ENCODE peak calls at places on chromosomes 16 and 17, in four cellular contexts. A, E, K and L are unnamed samples.

GRCh38 chr16:2769100-2769529 is 8.0 kb downstream of the ELOB start:
- DNase-seq in A (no peak), E (no peak), K (no peak), L (no peak)

GRCh38 chr17:82884341-82884871 is 44.6 kb upstream of the ZNF750 start:
- DNase-seq in A (peak), E (no peak), K (no peak), L (no peak)

GRCh38 chr16:90043526-90043925 is 24.3 kb upstream of the DBNDD1 start:
- DNase-seq in A (no peak), E (no peak), K (no peak), L (no peak)

GRCh38 chr17:13160790-13161189 is 143.0 kb upstream of the ELAC2 start:
- DNase-seq in A (no peak), E (no peak), K (no peak), L (no peak)

GRCh38 chr16:57621521-57622268 is 6.7 kb upstream of the ADGRG1 start:
- DNase-seq in A (no peak), E (no peak), K (no peak), L (no peak)

GRCh38 chr17:49817993-49818392 is 29.5 kb downstream of the KAT7 start:
- DNase-seq in A (no peak), E (no peak), K (no peak), L (no peak)

GRCh38 chr16:12095275-12096161 is 119.0 kb downstream of the SNX29 start:
- DNase-seq in A (peak), E (peak), K (peak), L (no peak)

GRCh38 chr16:84281077-84281476 is 13.6 kb upstream of the WFDC1 start:
- DNase-seq in A (peak), E (no peak), K (no peak), L (no peak)

GRCh38 chr17:79678091-79678731 is 52.5 kb upstream of the ENPP7 start:
- DNase-seq in A (no peak), E (no peak), K (no peak), L (no peak)

GRCh38 chr17:61259360-61259759 is 140.3 kb upstream of the TBX2 start:
- DNase-seq in A (no peak), E (no peak), K (no peak), L (no peak)

GRCh38 chr17:57370051-57370581 is 113.8 kb downstream of the MSI2 start:
- DNase-seq in A (peak), E (peak), K (no peak), L (no peak)

GRCh38 chr17:49357516-49357915 is 4.5 kb downstream of the ZNF652 start:
- DNase-seq in A (no peak), E (no peak), K (no peak), L (no peak)

GRCh38 chr17:41500131-41500911 is 5.1 kb downstream of the KRT13 start:
- DNase-seq in A (peak), E (no peak), K (no peak), L (no peak)

GRCh38 chr16:77002644-77003043 is 188.3 kb upstream of the MON1B start:
- DNase-seq in A (no peak), E (no peak), K (no peak), L (no peak)

GRCh38 chr17:79699386-79700036 is 31.2 kb upstream of the ENPP7 start:
- DNase-seq in A (no peak), E (no peak), K (no peak), L (no peak)

GRCh38 chr17:43515641-43516040 is 30.5 kb downstream of the ETV4 start:
- DNase-seq in A (no peak), E (no peak), K (no peak), L (no peak)

GRCh38 chr17:32695864-32696263 is 181.1 kb downstream of the MYO1D start:
- DNase-seq in A (no peak), E (no peak), K (no peak), L (no peak)

GRCh38 chr17:44198721-44199552 is 747 bp downstream of the ATXN7L3 start:
- DNase-seq in A (peak), E (no peak), K (no peak), L (no peak)

GRCh38 chr17:57442914-57443571 is 186.7 kb downstream of the MSI2 start:
- DNase-seq in A (no peak), E (no peak), K (no peak), L (no peak)

GRCh38 chr17:55895112-55895759 is 144.4 kb downstream of the PCTP start:
- DNase-seq in A (no peak), E (no peak), K (no peak), L (no peak)

GRCh38 chr17:76252040-76252954 is 12.0 kb upstream of the RNF157 start:
- DNase-seq in A (no peak), E (peak), K (no peak), L (no peak)

GRCh38 chr17:69042308-69042707 is 18.4 kb downstream of the ABCA9 start:
- DNase-seq in A (no peak), E (no peak), K (no peak), L (no peak)

GRCh38 chr16:9095998-9096397 is 4.6 kb downstream of the HAPSTR1 start:
- DNase-seq in A (no peak), E (no peak), K (no peak), L (no peak)

GRCh38 chr17:70137451-70138230 is 31.7 kb upstream of the KCNJ2 start:
- DNase-seq in A (no peak), E (no peak), K (no peak), L (peak)

GRCh38 chr17:45223541-45224528 is 2.1 kb downstream of the FMNL1 start:
- DNase-seq in A (no peak), E (no peak), K (no peak), L (no peak)

GRCh38 chr16:50559804-50560514 is 11.8 kb downstream of the NKD1 start:
- DNase-seq in A (no peak), E (no peak), K (no peak), L (no peak)

GRCh38 chr17:35322749-35323148 is 50.7 kb downstream of the SLFN11 start:
- DNase-seq in A (no peak), E (no peak), K (no peak), L (no peak)

GRCh38 chr16:20822451-20823128 is 16.3 kb downstream of the REXO5 start:
- DNase-seq in A (no peak), E (no peak), K (no peak), L (no peak)

GRCh38 chr17:41528959-41529353 is 848 bp upstream of the KRT19 start:
- DNase-seq in A (no peak), E (no peak), K (no peak), L (no peak)

GRCh38 chr17:75998327-75998795 is 2.3 kb upstream of the CDK3 start:
- DNase-seq in A (no peak), E (peak), K (no peak), L (no peak)

GRCh38 chr16:81180578-81180977 is 57.9 kb upstream of the BCO1 start:
- DNase-seq in A (no peak), E (no peak), K (no peak), L (no peak)

GRCh38 chr16:80029381-80029630 is 428.8 kb upstream of the MAF start:
- DNase-seq in A (no peak), E (no peak), K (no peak), L (no peak)

GRCh38 chr17:57080708-57081107 is 4.3 kb upstream of the AKAP1 start:
- DNase-seq in A (no peak), E (no peak), K (no peak), L (peak)

GRCh38 chr16:66581246-66581952 is 2.1 kb downstream of the CMTM2 start:
- DNase-seq in A (no peak), E (no peak), K (no peak), L (no peak)

GRCh38 chr16:66588981-66589713 is 9.9 kb downstream of the CMTM2 start:
- DNase-seq in A (peak), E (peak), K (no peak), L (no peak)

GRCh38 chr16:66587881-66588600 is 8.8 kb downstream of the CMTM2 start:
- DNase-seq in A (no peak), E (no peak), K (no peak), L (no peak)

GRCh38 chr16:66590322-66590721 is 11.1 kb downstream of the CMTM2 start:
- DNase-seq in A (no peak), E (no peak), K (no peak), L (no peak)

DNA sequence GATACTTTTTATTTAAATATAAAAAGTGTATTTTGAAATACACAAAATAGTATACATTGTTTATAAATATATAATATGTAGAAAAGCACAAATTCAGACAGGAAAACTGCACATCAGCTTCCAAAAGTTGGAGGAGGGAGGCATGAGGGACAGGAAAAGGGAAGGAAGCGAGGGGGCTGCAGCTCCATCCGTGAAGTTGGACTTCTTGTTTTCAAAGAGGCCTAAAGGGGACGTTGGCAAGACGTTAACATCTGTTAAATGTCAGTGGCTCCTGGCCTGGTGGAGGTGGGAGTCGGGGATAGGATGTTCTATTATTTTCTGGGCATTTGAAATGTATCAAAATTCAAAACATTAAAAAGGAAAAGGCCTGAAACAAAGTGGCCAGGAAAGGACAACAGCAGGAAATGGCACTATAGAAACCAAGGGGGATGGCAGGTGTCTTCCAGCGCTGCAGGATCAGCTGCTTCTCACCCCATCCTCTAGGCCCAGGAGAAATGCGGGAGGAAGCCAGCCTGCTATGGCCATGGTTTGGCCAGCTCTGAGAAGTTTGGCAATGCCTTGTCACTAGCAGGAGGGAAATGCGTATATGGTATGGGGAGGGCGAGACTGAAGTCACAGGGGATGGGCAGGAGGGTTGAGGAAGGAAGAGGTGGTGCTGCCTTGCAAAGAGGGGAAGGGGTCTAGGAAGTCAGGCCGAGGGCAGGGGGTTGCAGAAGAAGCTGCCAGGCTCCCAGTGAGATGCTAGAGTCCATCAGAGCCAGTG is 6.4 kb downstream of the CMTM2 start:
- DNase-seq in A (no peak), E (no peak), K (no peak), L (no peak)
- TF ChIP-seq CBX5 in A (no peak), E (no peak), K (no peak), L (no peak)

GRCh38 chr16:23432176-23433128 is 20.5 kb downstream of the COG7 start:
- DNase-seq in A (no peak), E (peak), K (no peak), L (no peak)

GRCh38 chr16:23436992-23437391 is 16.0 kb downstream of the COG7 start:
- DNase-seq in A (peak), E (no peak), K (no peak), L (no peak)

GRCh38 chr16:23433261-23433920 is 19.6 kb downstream of the COG7 start:
- DNase-seq in A (no peak), E (peak), K (no peak), L (no peak)

GRCh38 chr16:23435500-23435899 is 17.5 kb downstream of the COG7 start:
- DNase-seq in A (peak), E (peak), K (peak), L (peak)

DNA sequence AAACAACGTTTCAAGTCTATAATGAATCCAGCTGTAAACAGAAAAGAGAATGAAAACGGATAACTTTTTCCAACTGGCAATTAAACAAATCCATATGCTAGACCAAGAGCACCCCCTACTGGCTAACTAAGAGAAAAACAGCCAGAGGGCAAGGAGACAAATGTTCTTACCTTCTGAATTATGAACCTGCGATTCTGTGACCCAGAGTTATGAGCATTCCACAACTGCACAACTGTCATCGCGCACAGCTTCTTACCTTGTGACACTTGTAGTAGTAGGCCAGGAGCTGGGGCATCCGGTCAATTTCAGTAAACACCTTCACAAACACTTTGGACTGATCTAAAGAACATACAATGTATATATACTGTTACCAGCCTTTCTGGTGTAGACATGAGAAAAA is 18.6 kb downstream of the COG7 start:
- DNase-seq in A (peak), E (peak), K (no peak), L (peak)
- TF ChIP-seq KDM1A in A (no peak), E (no peak), K (no peak), L (no peak)

GRCh38 chr17:29133146-29133713 is 47.0 kb downstream of the MYO18A start:
- DNase-seq in A (peak), E (no peak), K (no peak), L (no peak)
- TF ChIP-seq CBX5 in A (no peak), E (no peak), K (no peak), L (no peak)

DNA sequence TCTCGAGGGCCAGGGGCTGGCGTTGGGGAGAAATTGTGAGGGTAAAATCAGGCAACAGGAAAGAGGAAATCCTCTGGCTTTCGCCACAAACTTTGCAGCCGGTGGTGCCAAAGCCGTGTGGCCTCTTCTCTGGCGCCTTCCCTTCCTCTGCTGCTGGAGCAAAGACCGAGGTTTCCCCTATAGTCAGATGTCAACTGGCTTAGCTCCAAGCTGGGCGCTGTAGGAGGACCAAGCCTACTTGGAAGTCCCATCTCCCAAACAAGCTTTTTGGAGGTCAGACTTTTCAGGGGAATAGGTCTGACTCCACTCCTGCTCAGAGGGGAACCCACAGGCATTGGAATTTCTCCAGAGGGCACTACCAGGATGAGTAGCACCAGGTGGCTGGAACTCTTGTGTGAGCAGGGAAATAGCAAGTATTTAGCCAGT is 5.0 kb downstream of the IGFBP4 start:
- DNase-seq in A (no peak), E (peak), K (no peak), L (no peak)
- TF ChIP-seq KDM1A in A (no peak), E (no peak), K (no peak), L (no peak)

GRCh38 chr17:50916708-50917417 is 50.7 kb upstream of the TOB1 start:
- DNase-seq in A (no peak), E (no peak), K (no peak), L (no peak)
- TF ChIP-seq CBX5 in A (no peak), E (no peak), K (no peak), L (no peak)